ENCODE peak calls at places on chromosome 1, in five cellular contexts. Y is A673, V is neural progenitor cell, P is brain microvascular endothelial cell, D is tibial artery. W is an unnamed sample.

GRCh38 chr1:201192478-201192804 is 1.8 kb downstream of the IGFN1 start:
- DNase-seq in V (no peak), P (no peak), D (no peak), Y (no peak), W (no peak)

GRCh38 chr1:59971464-59971911 is 44.9 kb upstream of the CYP2J2 start:
- DNase-seq in Y (peak), V (peak), P (peak), D (peak), W (no peak)

GRCh38 chr1:8925406-8925805 is 20.3 kb upstream of the CA6 start:
- DNase-seq in V (no peak), P (no peak), Y (no peak), D (no peak), W (no peak)

GRCh38 chr1:11960710-11961109 is 19.5 kb upstream of the MFN2 start:
- DNase-seq in D (peak), V (no peak), P (no peak), Y (no peak), W (no peak)

GRCh38 chr1:231636157-231636556 is 9.6 kb downstream of the DISC1 start:
- DNase-seq in D (no peak), P (peak), Y (no peak), V (no peak), W (peak)

GRCh38 chr1:151059342-151060240 is at the start of gene CDC42SE1:
- DNase-seq in V (peak), Y (peak), P (peak), D (peak), W (no peak)

GRCh38 chr1:78607334-78607927 is 12.8 kb upstream of the IFI44L start:
- DNase-seq in D (no peak), Y (peak), P (no peak), V (peak), W (no peak)

GRCh38 chr1:116331523-116331922 is 41.5 kb upstream of the ATP1A1 start:
- DNase-seq in V (no peak), P (no peak), Y (no peak), D (no peak), W (no peak)

GRCh38 chr1:41687007-41687406 is 202.5 kb upstream of the EDN2 start:
- DNase-seq in Y (no peak), D (no peak), V (no peak), P (no peak), W (no peak)

GRCh38 chr1:227759345-227760300 is 24.4 kb downstream of the SNAP47 start:
- DNase-seq in D (no peak), Y (no peak), V (no peak), P (peak), W (peak)

GRCh38 chr1:26705788-26706237 is 10.0 kb downstream of the ARID1A start:
- DNase-seq in Y (no peak), P (peak), D (no peak), V (no peak), W (peak)

GRCh38 chr1:236425031-236425663 is 31.1 kb downstream of the EDARADD start:
- DNase-seq in V (no peak), P (no peak), Y (no peak), D (no peak), W (no peak)

GRCh38 chr1:23525558-23526174 is 5.4 kb downstream of the E2F2 start:
- DNase-seq in D (no peak), Y (peak), P (no peak), V (no peak), W (no peak)

GRCh38 chr1:54777431-54777830 is 13.1 kb upstream of the PARS2 start:
- DNase-seq in V (no peak), P (no peak), Y (peak), D (no peak), W (no peak)
- H3K4me3 ChIP-seq in V (no peak), P (no peak), Y (no peak), D (no peak), W (no peak)

GRCh38 chr1:246658567-246658966 is 65.6 kb upstream of the SCCPDH start:
- DNase-seq in P (no peak), D (no peak), Y (no peak), V (no peak), W (no peak)

GRCh38 chr1:246661451-246661850 is 62.8 kb upstream of the SCCPDH start:
- DNase-seq in Y (no peak), P (no peak), D (no peak), V (no peak), W (no peak)

GRCh38 chr1:246659594-246660140 is 64.5 kb upstream of the SCCPDH start:
- DNase-seq in D (no peak), Y (no peak), V (no peak), P (no peak), W (no peak)
- TF ChIP-seq CTCF in D (no peak), Y (no peak), V (no peak), P (no peak), W (no peak)

GRCh38 chr1:206683313-206683712 is 1.4 kb upstream of the MAPKAPK2 start:
- DNase-seq in D (no peak), P (no peak), V (no peak), Y (no peak), W (no peak)

GRCh38 chr1:206685256-206685748 is 597 bp downstream of the MAPKAPK2 start:
- DNase-seq in Y (peak), P (peak), D (no peak), V (peak), W (no peak)

GRCh38 chr1:206684478-206685255 is at the start of gene MAPKAPK2:
- DNase-seq in D (peak), P (no peak), V (peak), Y (peak), W (no peak)

GRCh38 chr1:206682111-206682510 is 2.6 kb upstream of the MAPKAPK2 start:
- DNase-seq in P (no peak), D (no peak), Y (no peak), V (no peak), W (no peak)

GRCh38 chr1:206684003-206684402 is 702 bp upstream of the MAPKAPK2 start:
- DNase-seq in Y (no peak), P (no peak), V (no peak), D (no peak), W (no peak)
- H3K4me3 ChIP-seq in Y (peak), P (no peak), V (peak), D (peak), W (no peak)

DNA sequence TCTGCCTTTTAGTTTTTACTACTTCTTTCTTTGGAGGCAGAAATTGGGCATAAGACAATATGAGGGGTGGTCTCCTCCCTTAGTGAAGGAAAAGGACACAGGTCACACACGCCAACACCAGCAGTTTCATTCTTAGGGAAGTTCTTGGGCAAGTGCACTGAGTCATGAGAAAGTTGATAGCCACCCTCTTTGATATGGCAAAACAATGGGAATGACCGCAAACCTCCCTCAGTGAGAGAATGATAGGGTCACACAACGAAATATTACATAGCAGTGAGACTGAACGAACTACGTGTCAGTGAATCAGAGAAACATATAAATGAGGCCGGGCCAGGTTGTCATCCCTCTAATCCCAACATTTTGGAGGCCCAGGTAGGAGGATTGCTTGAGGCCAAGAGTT is 20.0 kb downstream of the IL6R start:
- DNase-seq in Y (no peak), D (no peak), P (no peak), V (no peak), W (no peak)
- TF ChIP-seq CTCF in Y (no peak), D (no peak), P (no peak), V (no peak), W (no peak)

GRCh38 chr1:67748147-67748546 is 63.1 kb downstream of the GADD45A start:
- DNase-seq in P (no peak), D (no peak), V (no peak), Y (no peak), W (no peak)

GRCh38 chr1:67750690-67751052 is 65.7 kb downstream of the GADD45A start:
- DNase-seq in P (no peak), D (no peak), Y (no peak), V (no peak), W (no peak)

GRCh38 chr1:67748630-67749029 is 63.6 kb downstream of the GADD45A start:
- DNase-seq in P (peak), V (no peak), D (no peak), Y (peak), W (peak)

GRCh38 chr1:67749844-67750689 is 65.1 kb downstream of the GADD45A start:
- DNase-seq in D (peak), P (peak), V (peak), Y (peak), W (peak)

DNA sequence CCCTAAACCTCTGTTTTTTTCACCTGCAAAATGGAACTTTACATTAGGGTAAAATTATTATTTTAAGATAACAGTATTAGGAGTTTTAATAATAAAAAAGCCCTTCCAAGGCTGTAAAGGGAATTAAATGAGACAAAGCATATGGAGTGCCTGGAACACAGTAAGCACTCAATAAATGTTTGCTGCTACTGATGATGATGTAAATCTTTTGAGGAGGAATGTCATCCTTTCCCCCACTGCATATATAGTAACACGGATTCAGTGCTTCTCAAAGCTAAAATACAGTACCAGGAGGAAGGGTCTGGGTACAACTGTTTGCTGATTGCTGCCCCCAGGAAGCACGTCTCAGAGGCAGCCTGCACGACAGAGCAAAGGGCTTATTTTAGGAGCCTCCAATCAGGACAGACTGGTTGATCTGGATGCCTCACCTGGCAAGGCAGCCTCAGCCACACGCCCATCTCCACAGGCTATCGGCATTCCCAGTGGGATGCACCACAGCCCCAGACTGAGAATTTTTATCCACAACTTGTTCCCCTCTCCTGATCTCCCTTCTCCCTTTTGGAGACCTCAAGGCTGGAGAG is 64.4 kb downstream of the GADD45A start:
- DNase-seq in D (no peak), Y (no peak), V (peak), P (no peak), W (no peak)
- H3K4me3 ChIP-seq in D (peak), Y (no peak), V (no peak), P (no peak), W (no peak)

GRCh38 chr1:17950728-17951127 is 156.9 kb upstream of the IGSF21 start:
- DNase-seq in V (no peak), D (no peak), P (no peak), Y (no peak), W (no peak)
- TF ChIP-seq CTCF in V (no peak), D (no peak), P (no peak), Y (no peak), W (no peak)